ENCODE peak calls at places on chromosome 19, in ten cellular contexts. One of them, this sample, is unnamed.

GRCh38 chr19:44512326-44513298 is 12.3 kb upstream of the ZNF180 start:
- DNase-seq in hepatocyte: peak
- DNase-seq in smooth muscle cell of the brain vasculature: no peak
- DNase-seq in CD4-positive, alpha-beta T cell: no peak
- DNase-seq in astrocyte: peak
- DNase-seq in ovary: no peak
- DNase-seq in transverse colon: peak
- DNase-seq in aorta: no peak
- DNase-seq in GOT3: no peak
- DNase-seq in HEK293T: peak
- DNase-seq in this sample: peak

GRCh38 chr19:1551068-1552040 is 16.8 kb downstream of the MEX3D start:
- DNase-seq in hepatocyte: no peak
- DNase-seq in smooth muscle cell of the brain vasculature: no peak
- DNase-seq in CD4-positive, alpha-beta T cell: no peak
- DNase-seq in astrocyte: no peak
- DNase-seq in ovary: no peak
- DNase-seq in transverse colon: no peak
- DNase-seq in aorta: no peak
- DNase-seq in GOT3: no peak
- DNase-seq in HEK293T: no peak
- DNase-seq in this sample: no peak

GRCh38 chr19:45640849-45641273 is 1.7 kb upstream of the EML2 start:
- DNase-seq in hepatocyte: peak
- DNase-seq in smooth muscle cell of the brain vasculature: no peak
- DNase-seq in CD4-positive, alpha-beta T cell: no peak
- DNase-seq in astrocyte: no peak
- DNase-seq in ovary: peak
- DNase-seq in transverse colon: peak
- DNase-seq in aorta: no peak
- DNase-seq in GOT3: no peak
- DNase-seq in HEK293T: peak
- DNase-seq in this sample: peak

GRCh38 chr19:44576843-44577565 is 36.4 kb upstream of the IGSF23 start:
- DNase-seq in hepatocyte: peak
- DNase-seq in smooth muscle cell of the brain vasculature: no peak
- DNase-seq in CD4-positive, alpha-beta T cell: peak
- DNase-seq in astrocyte: peak
- DNase-seq in ovary: no peak
- DNase-seq in transverse colon: peak
- DNase-seq in aorta: no peak
- DNase-seq in GOT3: no peak
- DNase-seq in HEK293T: peak
- DNase-seq in this sample: peak

GRCh38 chr19:10672529-10673150 is 18.5 kb downstream of the ILF3 start:
- DNase-seq in hepatocyte: no peak
- DNase-seq in smooth muscle cell of the brain vasculature: no peak
- DNase-seq in CD4-positive, alpha-beta T cell: no peak
- DNase-seq in astrocyte: no peak
- DNase-seq in ovary: no peak
- DNase-seq in transverse colon: no peak
- DNase-seq in aorta: no peak
- DNase-seq in GOT3: no peak
- DNase-seq in HEK293T: no peak
- DNase-seq in this sample: no peak

GRCh38 chr19:5466814-5467291 is 11.6 kb downstream of the ZNRF4 start:
- DNase-seq in hepatocyte: peak
- DNase-seq in smooth muscle cell of the brain vasculature: no peak
- DNase-seq in CD4-positive, alpha-beta T cell: no peak
- DNase-seq in astrocyte: no peak
- DNase-seq in ovary: no peak
- DNase-seq in transverse colon: no peak
- DNase-seq in aorta: no peak
- DNase-seq in GOT3: no peak
- DNase-seq in HEK293T: no peak
- DNase-seq in this sample: no peak

GRCh38 chr19:42683917-42684513 is 56.3 kb downstream of the PSG3 start:
- DNase-seq in hepatocyte: no peak
- DNase-seq in smooth muscle cell of the brain vasculature: no peak
- DNase-seq in CD4-positive, alpha-beta T cell: no peak
- DNase-seq in astrocyte: peak
- DNase-seq in ovary: no peak
- DNase-seq in transverse colon: no peak
- DNase-seq in aorta: no peak
- DNase-seq in GOT3: no peak
- DNase-seq in HEK293T: no peak
- DNase-seq in this sample: peak

GRCh38 chr19:35442091-35442490 is 6.0 kb upstream of the FFAR2 start:
- DNase-seq in hepatocyte: no peak
- DNase-seq in smooth muscle cell of the brain vasculature: no peak
- DNase-seq in CD4-positive, alpha-beta T cell: no peak
- DNase-seq in astrocyte: no peak
- DNase-seq in ovary: no peak
- DNase-seq in transverse colon: no peak
- DNase-seq in aorta: peak
- DNase-seq in GOT3: no peak
- DNase-seq in HEK293T: no peak
- DNase-seq in this sample: no peak

GRCh38 chr19:57560049-57560491 is 407 bp upstream of the ZNF550 start:
- DNase-seq in hepatocyte: no peak
- DNase-seq in smooth muscle cell of the brain vasculature: no peak
- DNase-seq in CD4-positive, alpha-beta T cell: no peak
- DNase-seq in astrocyte: peak
- DNase-seq in ovary: peak
- DNase-seq in transverse colon: no peak
- DNase-seq in aorta: peak
- DNase-seq in GOT3: no peak
- DNase-seq in HEK293T: no peak
- DNase-seq in this sample: no peak

GRCh38 chr19:50361290-50362029 is 4.0 kb downstream of the NAPSA start:
- DNase-seq in hepatocyte: no peak
- DNase-seq in smooth muscle cell of the brain vasculature: no peak
- DNase-seq in CD4-positive, alpha-beta T cell: no peak
- DNase-seq in astrocyte: no peak
- DNase-seq in ovary: no peak
- DNase-seq in transverse colon: no peak
- DNase-seq in aorta: no peak
- DNase-seq in GOT3: no peak
- DNase-seq in HEK293T: peak
- DNase-seq in this sample: peak

GRCh38 chr19:1855828-1856255 is 7.5 kb downstream of the KLF16 start:
- DNase-seq in hepatocyte: no peak
- DNase-seq in smooth muscle cell of the brain vasculature: no peak
- DNase-seq in CD4-positive, alpha-beta T cell: no peak
- DNase-seq in astrocyte: no peak
- DNase-seq in ovary: no peak
- DNase-seq in transverse colon: no peak
- DNase-seq in aorta: no peak
- DNase-seq in GOT3: no peak
- DNase-seq in HEK293T: no peak
- DNase-seq in this sample: no peak

GRCh38 chr19:30003862-30004261 is 61.8 kb downstream of the URI1 start:
- DNase-seq in hepatocyte: no peak
- DNase-seq in smooth muscle cell of the brain vasculature: no peak
- DNase-seq in CD4-positive, alpha-beta T cell: no peak
- DNase-seq in astrocyte: no peak
- DNase-seq in ovary: no peak
- DNase-seq in transverse colon: no peak
- DNase-seq in aorta: no peak
- DNase-seq in GOT3: no peak
- DNase-seq in HEK293T: peak
- DNase-seq in this sample: no peak

GRCh38 chr19:11693505-11694499 is 44.9 kb downstream of the ZNF823 start:
- DNase-seq in hepatocyte: peak
- DNase-seq in smooth muscle cell of the brain vasculature: no peak
- DNase-seq in CD4-positive, alpha-beta T cell: no peak
- DNase-seq in astrocyte: peak
- DNase-seq in ovary: no peak
- DNase-seq in transverse colon: no peak
- DNase-seq in aorta: no peak
- DNase-seq in GOT3: no peak
- DNase-seq in HEK293T: peak
- DNase-seq in this sample: peak

This sample was measured in HCT116.